ENCODE peak calls at places on chromosomes 11 and 22, in nine cellular contexts. E, M, C, H, G, U, R, P and S are unnamed samples.

GRCh38 chr22:49935561-49935960 is 17.1 kb downstream of the CRELD2 start:
- DNase-seq in R (no peak), M (no peak), G (no peak), C (peak; percentile 57), E (no peak), P (no peak), H (peak; percentile 46), U (no peak), S (no peak)

GRCh38 chr22:21698430-21699329 is 32.9 kb downstream of the PPIL2 start:
- DNase-seq in P (no peak), G (no peak), H (no peak), M (peak; percentile 69), E (peak; percentile 88), U (no peak), C (peak; percentile 42), R (no peak), S (peak; percentile 87)

GRCh38 chr11:107928767-107929507 is 689 bp downstream of the RAB39A start:
- DNase-seq in R (peak; percentile 43), M (peak; percentile 30), U (peak; percentile 74), H (no peak), C (no peak), P (no peak), E (peak; percentile 50), G (no peak), S (peak; percentile 42)

GRCh38 chr11:131897976-131898375 is 527.6 kb downstream of the NTM start:
- DNase-seq in H (no peak), C (peak; percentile 73), P (peak; percentile 87), R (no peak), G (no peak), M (no peak), U (no peak), E (no peak), S (peak; percentile 15)

GRCh38 chr11:3021125-3021524 is 29.0 kb upstream of the NAP1L4 start:
- DNase-seq in R (peak; percentile 22), P (peak; percentile 16), H (no peak), M (no peak), E (no peak), G (no peak), U (peak; percentile 3), C (peak; percentile 44), S (peak; percentile 70)

GRCh38 chr11:208917-209260 is 1.4 kb downstream of the RIC8A start:
- DNase-seq in M (peak; percentile 61), E (no peak), C (no peak), P (no peak), R (no peak), U (no peak), G (no peak), H (no peak), S (no peak)

GRCh38 chr11:82174610-82175009 is 559.1 kb downstream of the FAM181B start:
- DNase-seq in H (no peak), U (no peak), G (no peak), M (no peak), R (no peak), E (no peak), P (no peak), C (no peak), S (peak; percentile 2)

GRCh38 chr11:122656631-122657101 is 1.1 kb downstream of the UBASH3B start:
- DNase-seq in C (no peak), G (no peak), P (peak; percentile 56), E (peak; percentile 66), U (no peak), H (no peak), R (no peak), M (peak; percentile 31), S (peak; percentile 72)

GRCh38 chr11:59891781-59892181 is 13.2 kb downstream of the OOSP3 start:
- DNase-seq in H (no peak), C (no peak), M (no peak), G (no peak), R (no peak), E (no peak), P (no peak), U (no peak), S (peak; percentile 50)

GRCh38 chr11:3089236-3090061 is 32.2 kb upstream of the CARS1 start:
- DNase-seq in M (no peak), U (no peak), P (no peak), E (no peak), H (no peak), G (no peak), C (no peak), R (no peak), S (no peak)

GRCh38 chr11:33478111-33478573 is 221.0 kb downstream of the HIPK3 start:
- DNase-seq in E (no peak), G (no peak), C (peak; percentile 47), H (no peak), M (no peak), U (no peak), R (no peak), P (no peak), S (peak; percentile 62)

GRCh38 chr11:128424867-128425285 is 162.5 kb downstream of the ETS1 start:
- DNase-seq in R (no peak), C (no peak), M (peak; percentile 65), U (no peak), P (peak; percentile 66), E (peak; percentile 62), G (peak; percentile 26), H (no peak), S (peak; percentile 85)

GRCh38 chr11:36147491-36147890 is 141.7 kb downstream of the COMMD9 start:
- DNase-seq in M (no peak), G (no peak), E (no peak), H (no peak), P (no peak), R (no peak), U (no peak), C (no peak), S (no peak)